ENCODE peak calls at places on chromosome 7, in six cellular contexts. One of them, this sample, is unnamed. For H3K4me1, the result is how much of the 10 kb centered on the place peaks cover.

GRCh38 chr7:35695628-35695888 is 623 bp upstream of the HERPUD2 start:
- DNase-seq in Peyer's patch: no peak
- DNase-seq in body of pancreas: no peak
- DNase-seq in lung: no peak
- DNase-seq in neuronal stem cell: no peak
- DNase-seq in prostate gland: no peak
- DNase-seq in this sample: peak

GRCh38 chr7:138875794-138876193 is 77.8 kb upstream of the ATP6V0A4 start:
- DNase-seq in Peyer's patch: no peak
- DNase-seq in body of pancreas: no peak
- DNase-seq in lung: no peak
- DNase-seq in neuronal stem cell: no peak
- DNase-seq in prostate gland: no peak
- DNase-seq in this sample: peak

GRCh38 chr7:159197066-159197975 is 52.7 kb upstream of the VIPR2 start:
- DNase-seq in Peyer's patch: no peak
- DNase-seq in body of pancreas: no peak
- DNase-seq in lung: no peak
- DNase-seq in neuronal stem cell: peak
- DNase-seq in prostate gland: no peak
- DNase-seq in this sample: peak

GRCh38 chr7:48505061-48505460 is 333.8 kb downstream of the ABCA13 start:
- DNase-seq in Peyer's patch: no peak
- DNase-seq in body of pancreas: no peak
- DNase-seq in lung: no peak
- DNase-seq in neuronal stem cell: no peak
- DNase-seq in prostate gland: no peak
- DNase-seq in this sample: no peak

GRCh38 chr7:149752646-149753045 is 20.7 kb downstream of the ZNF467 start:
- DNase-seq in Peyer's patch: no peak
- DNase-seq in body of pancreas: no peak
- DNase-seq in lung: no peak
- DNase-seq in neuronal stem cell: no peak
- DNase-seq in prostate gland: no peak
- DNase-seq in this sample: no peak

GRCh38 chr7:38781991-38782390 is 127.0 kb downstream of the VPS41 start:
- DNase-seq in Peyer's patch: no peak
- DNase-seq in body of pancreas: no peak
- DNase-seq in lung: no peak
- DNase-seq in neuronal stem cell: no peak
- DNase-seq in prostate gland: no peak
- DNase-seq in this sample: no peak

GRCh38 chr7:149635561-149636329 is 137.6 kb downstream of the ZNF467 start:
- DNase-seq in Peyer's patch: no peak
- DNase-seq in body of pancreas: no peak
- DNase-seq in lung: no peak
- DNase-seq in neuronal stem cell: no peak
- DNase-seq in prostate gland: no peak
- DNase-seq in this sample: no peak

GRCh38 chr7:48279420-48279819 is 108.2 kb downstream of the ABCA13 start:
- DNase-seq in Peyer's patch: no peak
- DNase-seq in body of pancreas: no peak
- DNase-seq in lung: no peak
- DNase-seq in neuronal stem cell: no peak
- DNase-seq in prostate gland: no peak
- DNase-seq in this sample: no peak

GRCh38 chr7:44489955-44490350 is 505 bp downstream of the NUDCD3 start:
- DNase-seq in Peyer's patch: no peak
- DNase-seq in body of pancreas: no peak
- DNase-seq in lung: no peak
- DNase-seq in neuronal stem cell: no peak
- DNase-seq in prostate gland: peak
- DNase-seq in this sample: no peak

GRCh38 chr7:21898265-21898930 is 47.3 kb downstream of the CDCA7L start:
- DNase-seq in Peyer's patch: no peak
- DNase-seq in body of pancreas: no peak
- DNase-seq in lung: no peak
- DNase-seq in neuronal stem cell: no peak
- DNase-seq in prostate gland: no peak
- DNase-seq in this sample: peak

GRCh38 chr7:132773527-132773956 is 197.3 kb upstream of the PLXNA4 start:
- DNase-seq in Peyer's patch: no peak
- DNase-seq in body of pancreas: no peak
- DNase-seq in lung: no peak
- DNase-seq in neuronal stem cell: no peak
- DNase-seq in prostate gland: no peak
- DNase-seq in this sample: no peak

GRCh38 chr7:114921636-114922150 is at the start of gene MDFIC:
- DNase-seq in Peyer's patch: no peak
- DNase-seq in body of pancreas: peak
- DNase-seq in lung: no peak
- DNase-seq in neuronal stem cell: no peak
- DNase-seq in prostate gland: no peak
- DNase-seq in this sample: peak

GRCh38 chr7:80869385-80869784 is 49.5 kb downstream of the SEMA3C start:
- DNase-seq in Peyer's patch: no peak
- DNase-seq in body of pancreas: no peak
- DNase-seq in lung: no peak
- DNase-seq in neuronal stem cell: no peak
- DNase-seq in prostate gland: no peak
- DNase-seq in this sample: no peak

GRCh38 chr7:101863598-101863997 is 46.2 kb downstream of the CUX1 start:
- DNase-seq in Peyer's patch: no peak
- DNase-seq in body of pancreas: no peak
- DNase-seq in lung: no peak
- DNase-seq in neuronal stem cell: no peak
- DNase-seq in prostate gland: no peak
- DNase-seq in this sample: no peak

GRCh38 chr7:150941983-150942590 is 36.0 kb downstream of the KCNH2 start:
- DNase-seq in Peyer's patch: peak
- DNase-seq in body of pancreas: peak
- DNase-seq in lung: no peak
- DNase-seq in neuronal stem cell: no peak
- DNase-seq in prostate gland: no peak
- DNase-seq in this sample: peak

GRCh38 chr7:36904802-36905201 is 180.5 kb upstream of the AOAH start:
- DNase-seq in Peyer's patch: no peak
- DNase-seq in body of pancreas: no peak
- DNase-seq in lung: no peak
- DNase-seq in neuronal stem cell: no peak
- DNase-seq in prostate gland: no peak
- DNase-seq in this sample: no peak

GRCh38 chr7:157786375-157787274 is 449.8 kb downstream of the DNAJB6 start:
- DNase-seq in Peyer's patch: no peak
- DNase-seq in body of pancreas: no peak
- DNase-seq in lung: no peak
- DNase-seq in neuronal stem cell: no peak
- DNase-seq in prostate gland: no peak
- DNase-seq in this sample: no peak

GRCh38 chr7:92835851-92836488 is 403 bp downstream of the CDK6 start:
- DNase-seq in Peyer's patch: no peak
- DNase-seq in body of pancreas: peak
- DNase-seq in lung: peak
- DNase-seq in neuronal stem cell: no peak
- DNase-seq in prostate gland: peak
- DNase-seq in this sample: peak

GRCh38 chr7:1954366-1955004 is 278.3 kb downstream of the MAD1L1 start:
- DNase-seq in Peyer's patch: no peak
- DNase-seq in body of pancreas: no peak
- DNase-seq in lung: no peak
- DNase-seq in neuronal stem cell: no peak
- DNase-seq in prostate gland: no peak
- DNase-seq in this sample: no peak

GRCh38 chr7:11317766-11318165 is 344.1 kb downstream of the PHF14 start:
- DNase-seq in Peyer's patch: no peak
- DNase-seq in body of pancreas: no peak
- DNase-seq in lung: no peak
- DNase-seq in neuronal stem cell: no peak
- DNase-seq in prostate gland: no peak
- DNase-seq in this sample: no peak

GRCh38 chr7:93301736-93302135 is 69.6 kb downstream of the VPS50 start:
- DNase-seq in Peyer's patch: no peak
- DNase-seq in body of pancreas: no peak
- DNase-seq in lung: no peak
- DNase-seq in neuronal stem cell: no peak
- DNase-seq in prostate gland: no peak
- DNase-seq in this sample: no peak

GRCh38 chr7:157522954-157523353 is 186.2 kb downstream of the DNAJB6 start:
- DNase-seq in Peyer's patch: peak
- DNase-seq in body of pancreas: peak
- DNase-seq in lung: no peak
- DNase-seq in neuronal stem cell: no peak
- DNase-seq in prostate gland: no peak
- DNase-seq in this sample: no peak

GRCh38 chr7:87058739-87059524 is 522 bp downstream of the ELAPOR2 start:
- DNase-seq in Peyer's patch: peak
- DNase-seq in body of pancreas: peak
- DNase-seq in lung: peak
- DNase-seq in neuronal stem cell: no peak
- DNase-seq in prostate gland: peak
- DNase-seq in this sample: no peak

GRCh38 chr7:98210513-98211220 is 572 bp upstream of the BHLHA15 start:
- DNase-seq in Peyer's patch: peak
- DNase-seq in body of pancreas: peak
- DNase-seq in lung: no peak
- DNase-seq in neuronal stem cell: no peak
- DNase-seq in prostate gland: no peak
- DNase-seq in this sample: peak

GRCh38 chr7:115709664-115710063 is 320.9 kb downstream of the TFEC start:
- DNase-seq in Peyer's patch: no peak
- DNase-seq in body of pancreas: no peak
- DNase-seq in lung: no peak
- DNase-seq in neuronal stem cell: no peak
- DNase-seq in prostate gland: no peak
- DNase-seq in this sample: no peak

GRCh38 chr7:78690174-78690573 is 763.3 kb downstream of the MAGI2 start:
- DNase-seq in Peyer's patch: no peak
- DNase-seq in body of pancreas: no peak
- DNase-seq in lung: no peak
- DNase-seq in neuronal stem cell: no peak
- DNase-seq in prostate gland: no peak
- DNase-seq in this sample: no peak

GRCh38 chr7:78225534-78225933 is 427.0 kb downstream of the PHTF2 start:
- DNase-seq in Peyer's patch: no peak
- DNase-seq in body of pancreas: no peak
- DNase-seq in lung: no peak
- DNase-seq in neuronal stem cell: no peak
- DNase-seq in prostate gland: no peak
- DNase-seq in this sample: no peak

GRCh38 chr7:43808410-43808809 is 49.9 kb downstream of the BLVRA start:
- DNase-seq in Peyer's patch: no peak
- DNase-seq in body of pancreas: no peak
- DNase-seq in lung: no peak
- DNase-seq in neuronal stem cell: no peak
- DNase-seq in prostate gland: no peak
- DNase-seq in this sample: no peak

GRCh38 chr7:139038691-139039090 is 2.8 kb upstream of the ZC3HAV1L start:
- DNase-seq in Peyer's patch: no peak
- DNase-seq in body of pancreas: no peak
- DNase-seq in lung: no peak
- DNase-seq in neuronal stem cell: no peak
- DNase-seq in prostate gland: no peak
- DNase-seq in this sample: no peak

GRCh38 chr7:115178831-115179230 is 256.9 kb downstream of the MDFIC start:
- DNase-seq in Peyer's patch: no peak
- DNase-seq in body of pancreas: no peak
- DNase-seq in lung: no peak
- DNase-seq in neuronal stem cell: no peak
- DNase-seq in prostate gland: no peak
- DNase-seq in this sample: no peak

GRCh38 chr7:4882169-4882741 is 1.3 kb downstream of the RADIL start:
- DNase-seq in Peyer's patch: peak
- DNase-seq in body of pancreas: peak
- DNase-seq in lung: peak
- DNase-seq in neuronal stem cell: peak
- DNase-seq in prostate gland: peak
- DNase-seq in this sample: no peak
- H3K4me3 ChIP-seq in Peyer's patch: peak
- H3K4me3 ChIP-seq in body of pancreas: no peak
- H3K4me3 ChIP-seq in lung: peak
- H3K4me3 ChIP-seq in neuronal stem cell: peak
- H3K4me3 ChIP-seq in prostate gland: peak
- H3K4me3 ChIP-seq in this sample: no peak

DNA sequence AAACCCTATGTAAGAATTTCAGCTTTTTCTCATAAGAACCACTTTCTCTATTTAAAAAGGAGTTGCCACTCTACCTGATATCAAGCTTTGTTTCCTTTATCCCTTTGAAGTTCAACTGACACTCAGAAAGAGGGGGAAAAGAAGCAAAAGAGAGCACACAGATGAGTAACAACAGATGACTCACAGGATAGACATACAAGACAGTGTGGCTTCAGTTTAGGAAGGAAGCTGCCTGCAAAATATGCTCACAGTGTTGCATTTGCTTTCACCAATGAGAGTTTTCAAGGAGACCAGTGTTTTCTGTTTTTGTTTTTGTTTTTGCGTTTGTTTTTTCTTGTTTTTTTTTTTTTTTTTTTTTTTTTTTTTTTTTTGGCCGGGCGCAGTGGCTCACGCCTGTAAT is 1181.6 kb downstream of the DNAJB9 start:
- DNase-seq in Peyer's patch: no peak
- DNase-seq in body of pancreas: no peak
- DNase-seq in lung: no peak
- DNase-seq in neuronal stem cell: no peak
- DNase-seq in prostate gland: no peak
- DNase-seq in this sample: no peak
- H3K4me1 ChIP-seq in Peyer's patch: under half
- H3K4me1 ChIP-seq in body of pancreas: under half
- H3K4me1 ChIP-seq in lung: under half
- H3K4me1 ChIP-seq in neuronal stem cell: under half
- H3K4me1 ChIP-seq in prostate gland: under half
- H3K4me1 ChIP-seq in this sample: under half

GRCh38 chr7:142835487-142835886 is 19.4 kb upstream of the EPHB6 start:
- DNase-seq in Peyer's patch: no peak
- DNase-seq in body of pancreas: no peak
- DNase-seq in lung: no peak
- DNase-seq in neuronal stem cell: no peak
- DNase-seq in prostate gland: no peak
- DNase-seq in this sample: no peak
- H3K27ac ChIP-seq in Peyer's patch: no peak
- H3K27ac ChIP-seq in body of pancreas: no peak
- H3K27ac ChIP-seq in lung: no peak
- H3K27ac ChIP-seq in neuronal stem cell: no peak
- H3K27ac ChIP-seq in prostate gland: no peak
- H3K27ac ChIP-seq in this sample: no peak

DNA sequence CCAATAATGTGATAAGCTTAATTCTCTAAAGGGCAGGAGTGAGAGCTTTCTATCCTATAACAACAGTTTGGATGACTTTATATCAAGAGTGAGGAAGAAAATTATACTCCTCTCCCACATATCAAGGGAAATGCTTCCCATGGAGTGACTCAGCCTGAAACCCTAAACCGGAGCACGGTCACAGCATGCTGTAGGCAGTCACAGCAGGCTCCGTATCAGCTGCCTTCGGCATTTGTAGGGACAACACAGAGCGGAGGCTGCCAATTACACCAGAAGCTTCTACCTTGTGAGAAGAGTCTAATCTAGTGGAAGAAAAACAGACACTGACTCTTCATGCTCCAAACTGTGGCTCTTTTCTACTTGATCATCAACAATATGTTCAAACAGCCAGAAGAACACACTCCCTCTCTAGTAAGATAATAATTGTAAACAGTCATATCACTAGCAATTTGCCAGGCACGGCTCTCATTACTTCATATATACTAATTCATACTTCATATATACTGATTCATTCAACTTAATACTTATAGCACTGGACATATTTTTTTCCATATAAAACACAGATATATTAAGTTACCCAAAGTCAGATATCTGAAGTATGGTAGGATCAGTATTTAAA is 65.9 kb downstream of the DGKB start:
- DNase-seq in Peyer's patch: no peak
- DNase-seq in body of pancreas: peak
- DNase-seq in lung: no peak
- DNase-seq in neuronal stem cell: peak
- DNase-seq in prostate gland: no peak
- DNase-seq in this sample: no peak
- H3K4me3 ChIP-seq in Peyer's patch: no peak
- H3K4me3 ChIP-seq in body of pancreas: no peak
- H3K4me3 ChIP-seq in lung: no peak
- H3K4me3 ChIP-seq in neuronal stem cell: no peak
- H3K4me3 ChIP-seq in prostate gland: no peak
- H3K4me3 ChIP-seq in this sample: no peak

This sample was measured in CD8-positive, alpha-beta memory T cell.